ENCODE peak calls at places on chromosomes 1 and 21, in ten cellular contexts. B is mesenchymal stem cell, S is HepG2, T is fibroblast of lung, A is astrocyte, G is IMR-90, F is adipocyte, C is HCT116, H is Karpas-422, W is DND-41. K is an unnamed sample. For H3K9me3, the result is how much of the 10 kb centered on the place peaks cover.

GRCh38 chr1:237684236-237684635 is 206.5 kb downstream of the ZP4 start:
- DNase-seq in F (no peak), A (peak), B (peak), T (no peak), G (peak), W (no peak), S (no peak), H (no peak), C (no peak), K (no peak)

GRCh38 chr1:66119148-66119547 is 326.5 kb downstream of the PDE4B start:
- DNase-seq in F (no peak), H (no peak), W (no peak), S (no peak), T (no peak), B (no peak), A (no peak), C (no peak), G (no peak), K (no peak)

GRCh38 chr1:168863647-168864234 is 134.7 kb upstream of the DPT start:
- DNase-seq in S (no peak), F (no peak), A (no peak), G (no peak), W (no peak), H (no peak), T (no peak), C (no peak), B (no peak), K (no peak)

GRCh38 chr1:15028117-15028516 is 125.4 kb upstream of the TMEM51 start:
- DNase-seq in A (peak), W (no peak), B (peak), C (no peak), S (no peak), H (no peak), F (peak), G (peak), T (peak), K (peak)

GRCh38 chr21:41361786-41362604 is at the start of gene MX2:
- DNase-seq in A (peak), T (peak), W (peak), B (peak), F (peak), C (no peak), H (peak), S (peak), G (peak), K (no peak)

GRCh38 chr1:67645495-67646144 is 39.4 kb upstream of the GADD45A start:
- DNase-seq in G (no peak), B (peak), W (no peak), F (no peak), T (no peak), C (no peak), S (peak), H (no peak), A (no peak), K (peak)

GRCh38 chr1:75981188-75981897 is 49.1 kb upstream of the ASB17 start:
- DNase-seq in W (no peak), F (no peak), G (no peak), C (no peak), B (no peak), H (no peak), S (no peak), A (no peak), T (no peak), K (no peak)

GRCh38 chr21:45837936-45838335 is 143.6 kb upstream of the COL6A1 start:
- DNase-seq in H (no peak), F (no peak), S (no peak), C (no peak), T (no peak), B (no peak), G (no peak), W (no peak), A (no peak), K (no peak)

GRCh38 chr1:31760901-31761470 is 3.2 kb downstream of the ADGRB2 start:
- DNase-seq in W (peak), A (peak), F (peak), T (peak), G (peak), S (peak), C (no peak), H (peak), B (peak), K (peak)

GRCh38 chr1:236753554-236753953 is 41.5 kb upstream of the MTR start:
- DNase-seq in W (peak), B (peak), G (peak), S (peak), H (peak), C (peak), F (peak), A (no peak), T (peak), K (peak)

GRCh38 chr1:46394108-46394871 is at the start of gene FAAH:
- DNase-seq in F (no peak), H (no peak), B (peak), W (no peak), C (peak), S (peak), A (peak), G (no peak), T (peak), K (peak)

GRCh38 chr1:41268154-41268770 is 26.2 kb upstream of the SCMH1 start:
- DNase-seq in H (peak), C (peak), S (peak), T (peak), F (peak), W (peak), G (peak), B (peak), A (peak), K (peak)

DNA sequence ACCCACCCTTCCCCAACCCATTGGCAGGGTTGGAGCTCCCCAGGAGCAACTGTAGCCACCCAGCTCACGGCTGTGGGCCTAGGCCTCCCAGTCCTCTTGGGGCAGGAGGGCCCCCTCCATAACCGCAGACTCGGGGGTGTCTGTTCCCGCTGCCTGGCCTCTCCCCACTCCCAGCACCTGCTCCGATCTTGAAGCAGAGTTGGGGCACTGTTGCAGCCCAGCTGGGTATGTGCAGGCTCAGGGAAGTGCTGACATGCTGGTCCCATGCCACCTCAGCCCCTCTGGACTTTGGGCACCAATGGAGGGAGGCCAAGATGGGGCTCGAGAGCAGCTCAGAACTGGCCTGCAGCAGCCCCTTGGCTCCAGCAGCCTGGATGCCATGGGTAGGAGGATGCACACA is 54.8 kb upstream of the KRTAP11-1 start:
- DNase-seq in A (no peak), B (no peak), T (no peak), G (no peak), H (no peak), C (no peak), S (no peak), W (no peak), F (no peak), K (no peak)
- H3K9me3 ChIP-seq in A (under half), B (under half), T (under half), G (under half), H (under half), C (under half), S (half or more), W (under half), F (under half), K (under half)

DNA sequence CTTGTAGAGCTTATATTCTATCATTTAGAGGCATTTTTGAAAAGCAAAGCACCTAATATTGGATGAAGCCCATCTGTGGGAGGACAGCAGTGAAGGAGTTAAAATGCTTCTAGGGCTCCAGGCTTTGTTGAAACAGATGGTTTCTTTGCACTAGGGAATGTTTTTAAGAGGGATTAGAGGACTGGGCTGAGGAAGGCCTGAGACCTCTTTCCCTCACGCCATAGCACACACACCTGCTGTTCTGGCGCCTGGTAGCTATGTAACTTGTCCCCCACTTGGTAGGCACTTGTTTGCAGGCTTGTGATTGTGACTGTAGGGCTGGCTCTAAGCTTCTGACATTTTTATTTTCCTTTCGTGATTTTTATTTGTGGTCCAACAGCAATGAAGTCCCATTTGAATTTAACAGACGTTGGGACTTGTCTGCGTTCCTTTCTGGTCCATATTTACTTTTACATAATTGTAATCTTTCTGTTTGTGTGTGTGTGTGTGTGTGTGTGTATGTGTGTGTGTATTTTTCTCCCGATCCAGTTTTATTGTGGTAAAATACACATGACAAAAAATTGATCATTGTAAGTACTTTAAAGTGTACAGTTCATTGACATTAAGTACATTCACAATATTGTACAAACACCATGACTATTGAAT is 33.6 kb upstream of the MACF1 start:
- DNase-seq in T (no peak), H (no peak), S (no peak), A (no peak), C (no peak), G (peak), B (peak), W (no peak), F (no peak), K (peak)
- H3K9ac ChIP-seq in T (no peak), H (no peak), S (no peak), A (peak), C (no peak), G (no peak), B (no peak), W (no peak), F (no peak), K (no peak)

GRCh38 chr1:3146458-3146857 is 77.5 kb downstream of the PRDM16 start:
- DNase-seq in F (no peak), G (no peak), C (no peak), A (no peak), T (no peak), H (no peak), B (no peak), W (no peak), S (no peak), K (no peak)
- H3K9me3 ChIP-seq in F (under half), G (under half), C (under half), A (under half), T (under half), H (under half), B (under half), W (under half), S (under half), K (under half)

DNA sequence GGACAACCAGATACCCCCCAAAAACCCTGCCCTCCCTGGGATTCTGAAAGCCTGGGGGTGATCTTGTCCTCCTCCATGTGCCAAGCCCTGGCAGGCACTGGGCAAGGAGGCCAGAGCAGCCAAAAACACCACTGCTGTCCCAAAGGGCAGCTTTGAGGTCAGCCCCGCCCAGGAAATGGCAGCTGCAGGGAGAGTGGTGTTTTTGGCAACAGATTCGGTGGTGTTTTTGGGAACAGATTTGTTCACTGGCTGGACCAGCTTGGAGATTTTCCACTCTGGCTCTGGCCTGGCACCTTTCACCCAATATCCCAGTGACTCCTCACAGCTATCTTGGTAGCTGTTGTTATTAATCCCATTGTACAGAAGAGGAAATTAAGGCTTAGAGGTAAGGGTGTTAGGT is 34.7 kb downstream of the LRP8 start:
- DNase-seq in T (no peak), H (no peak), F (no peak), C (no peak), W (no peak), S (no peak), G (no peak), A (no peak), B (no peak), K (no peak)
- H3K9ac ChIP-seq in T (no peak), H (peak), F (peak), C (no peak), W (no peak), S (no peak), G (no peak), A (no peak), B (peak), K (no peak)

DNA sequence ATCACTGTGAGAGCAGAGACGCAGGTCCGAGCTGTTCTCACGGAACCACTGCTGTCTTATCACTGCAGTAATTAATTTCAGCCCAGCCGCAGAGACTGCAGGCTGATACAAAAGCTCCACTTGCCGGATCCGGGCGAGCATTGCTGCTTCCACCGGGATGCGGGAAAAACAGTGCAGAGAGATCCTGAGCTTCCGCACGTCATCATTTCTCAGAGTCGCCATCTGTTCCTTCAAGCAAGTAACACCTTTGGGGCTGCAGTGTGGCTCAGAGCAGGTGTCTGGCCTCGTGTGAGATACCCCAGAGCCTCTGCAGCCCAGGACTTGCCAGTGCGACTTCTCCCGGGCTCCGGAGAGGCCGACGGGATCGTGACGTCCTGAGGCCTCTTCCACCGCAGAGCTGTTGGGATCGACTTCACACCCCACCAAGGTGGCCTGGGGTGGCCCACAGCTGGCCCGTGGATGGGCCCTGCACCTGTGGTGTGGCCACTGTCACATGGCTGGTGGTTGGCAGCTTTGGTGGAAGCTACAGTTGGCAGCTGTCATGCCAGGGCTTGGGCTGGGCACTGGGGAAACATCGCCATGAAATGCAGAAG is 92.4 kb upstream of the ACTRT2 start:
- DNase-seq in S (no peak), F (no peak), W (no peak), C (no peak), B (no peak), T (no peak), A (no peak), H (no peak), G (no peak), K (no peak)
- H3K9me3 ChIP-seq in S (under half), F (under half), W (under half), C (under half), B (under half), T (under half), A (under half), H (under half), G (half or more), K (under half)

GRCh38 chr1:228513244-228513900 is 26.2 kb downstream of the RNF187 start:
- DNase-seq in C (no peak), B (no peak), F (no peak), W (no peak), T (no peak), S (no peak), H (no peak), G (no peak), A (no peak), K (no peak)
- H3K9ac ChIP-seq in C (no peak), B (no peak), F (no peak), W (no peak), T (no peak), S (no peak), H (no peak), G (no peak), A (no peak), K (no peak)

DNA sequence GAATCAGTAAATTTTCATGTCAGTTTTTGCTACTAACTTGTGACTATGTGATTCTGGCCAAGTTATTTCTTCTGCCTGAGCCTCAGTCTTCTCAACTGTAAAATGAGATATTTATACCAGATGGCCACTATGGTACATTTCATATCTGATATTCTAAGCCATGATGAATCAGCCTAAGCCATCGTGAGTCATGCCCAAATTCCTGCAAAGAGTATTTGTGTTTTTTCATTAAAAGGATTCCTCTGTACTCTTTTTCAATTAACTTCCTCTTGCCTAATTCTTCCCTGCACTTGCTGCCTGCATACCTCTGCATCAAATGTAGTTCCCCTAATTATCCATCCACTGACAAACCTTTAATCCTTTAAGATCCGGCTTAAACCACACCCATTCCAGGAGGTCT is 575.1 kb upstream of the BEND5 start:
- DNase-seq in A (peak), F (peak), B (no peak), C (no peak), T (peak), H (no peak), W (no peak), S (no peak), G (no peak), K (no peak)
- H3K9me3 ChIP-seq in A (under half), F (under half), B (under half), C (under half), T (under half), H (under half), W (under half), S (half or more), G (under half), K (under half)

DNA sequence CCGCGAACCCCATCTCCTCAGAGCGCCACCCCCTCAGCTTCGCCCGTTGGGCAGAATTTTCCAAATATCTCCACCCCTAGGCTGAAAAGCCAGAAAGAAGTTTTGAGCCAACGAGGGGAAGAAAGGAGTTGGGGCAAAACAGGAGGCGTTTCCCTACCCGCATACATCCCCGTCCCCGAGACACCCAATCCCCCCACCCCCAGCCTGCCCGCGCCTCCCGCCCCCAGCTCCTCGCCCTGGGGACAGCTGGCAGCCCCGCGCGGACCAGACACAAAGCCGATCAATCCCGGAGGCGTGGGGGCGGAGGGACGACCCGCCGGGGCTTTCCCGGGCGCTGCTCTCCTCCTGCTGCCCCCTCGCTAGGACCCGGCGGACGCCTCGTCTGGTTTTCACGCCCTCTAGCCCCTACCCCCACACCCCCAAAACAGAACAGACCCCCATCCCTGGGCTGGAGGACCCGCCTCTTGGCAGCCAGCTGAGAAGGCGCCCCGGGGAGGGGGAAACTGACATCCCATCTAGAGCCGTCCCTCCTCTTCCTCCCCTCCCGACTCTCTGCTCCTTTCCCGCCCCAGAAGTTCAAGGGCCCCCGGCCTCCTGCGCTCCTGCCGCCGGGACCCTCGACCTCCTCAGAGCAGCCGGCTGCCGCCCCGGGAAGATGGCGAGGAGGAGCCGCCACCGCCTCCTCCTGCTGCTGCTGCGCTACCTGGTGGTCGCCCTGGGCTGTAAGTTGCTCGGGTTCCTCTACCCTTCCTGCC is at the start of gene JAM2:
- DNase-seq in H (peak), B (peak), S (no peak), G (peak), A (peak), T (peak), C (no peak), F (peak), W (no peak), K (peak)
- H3K9ac ChIP-seq in H (peak), B (peak), S (no peak), G (peak), A (peak), T (peak), C (no peak), F (peak), W (no peak), K (peak)

DNA sequence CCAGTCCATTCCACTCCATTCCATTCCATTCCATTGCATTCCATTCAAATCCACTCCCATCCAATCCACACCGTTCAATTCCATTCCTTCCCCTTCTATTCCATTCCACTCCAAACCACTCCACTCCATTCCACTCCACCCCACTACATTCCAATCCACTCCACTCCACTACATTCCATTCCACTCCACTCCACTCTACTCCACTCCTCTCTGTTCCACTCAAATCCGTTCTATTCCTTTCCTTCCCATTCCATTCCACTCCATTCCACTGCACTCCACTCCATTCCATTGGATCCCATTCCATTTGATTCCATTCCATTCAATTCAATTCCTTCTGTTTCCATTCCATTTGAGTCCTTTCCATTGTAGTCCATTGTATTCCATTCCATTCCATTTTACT is 2568.3 kb upstream of the TPTE start:
- DNase-seq in W (no peak), S (no peak), H (no peak), T (no peak), C (no peak), G (no peak), F (no peak), B (no peak), A (no peak), K (no peak)
- H3K9me3 ChIP-seq in W (half or more), S (under half), H (half or more), T (under half), C (half or more), G (half or more), F (half or more), B (half or more), A (half or more), K (half or more)

K was measured in neural progenitor cell.